ENCODE peak calls at places on chromosome 19, in five cellular contexts. O is transverse colon, D is Peyer's patch, X is heart left ventricle, W is spleen. K is an unnamed sample.

GRCh38 chr19:325937-326565 is 18.5 kb downstream of the MIER2 start:
- DNase-seq in O (no peak), D (no peak), X (no peak), W (no peak), K (no peak)

GRCh38 chr19:18171605-18172327 is 1.8 kb upstream of the IFI30 start:
- DNase-seq in O (no peak), D (no peak), X (no peak), W (no peak), K (no peak)

GRCh38 chr19:55447421-55448174 is 4.5 kb upstream of the SHISA7 start:
- DNase-seq in O (no peak), D (no peak), X (peak; percentile 60), W (no peak), K (no peak)

GRCh38 chr19:30122431-30122830 is 180.4 kb downstream of the URI1 start:
- DNase-seq in O (no peak), D (no peak), X (no peak), W (no peak), K (no peak)

GRCh38 chr19:55015126-55015525 is 22.9 kb downstream of the GP6 start:
- DNase-seq in O (no peak), D (no peak), X (no peak), W (no peak), K (no peak)

GRCh38 chr19:17216058-17216670 is 1.0 kb downstream of the USE1 start:
- DNase-seq in O (no peak), D (no peak), X (no peak), W (peak; percentile 82), K (no peak)

GRCh38 chr19:46614114-46614701 is 10.7 kb downstream of the PTGIR start:
- DNase-seq in O (peak; percentile 88), D (peak; percentile 87), X (peak; percentile 88), W (peak; percentile 93), K (peak; percentile 73)

GRCh38 chr19:56076413-56076998 is 44.6 kb downstream of the ZNF787 start:
- DNase-seq in O (peak; percentile 67), D (no peak), X (no peak), W (peak; percentile 48), K (peak; percentile 37)

GRCh38 chr19:342801-343421 is 1.7 kb downstream of the MIER2 start:
- DNase-seq in O (peak; percentile 59), D (no peak), X (peak; percentile 81), W (peak; percentile 76), K (peak; percentile 32)

GRCh38 chr19:29530549-29531457 is 5.0 kb downstream of the VSTM2B start:
- DNase-seq in O (no peak), D (peak; percentile 27), X (no peak), W (peak; percentile 51), K (no peak)

GRCh38 chr19:30718728-30719127 is 346.5 kb downstream of the ZNF536 start:
- DNase-seq in O (peak; percentile 12), D (no peak), X (no peak), W (no peak), K (no peak)

GRCh38 chr19:6065685-6066365 is 44.5 kb downstream of the RFX2 start:
- DNase-seq in O (peak; percentile 53), D (peak; percentile 89), X (peak; percentile 56), W (no peak), K (no peak)

GRCh38 chr19:15115080-15115479 is 7.9 kb downstream of the SYDE1 start:
- DNase-seq in O (peak; percentile 42), D (no peak), X (peak; percentile 90), W (no peak), K (peak; percentile 54)

GRCh38 chr19:46386151-46386550 is 27.2 kb downstream of the CCDC8 start:
- DNase-seq in O (no peak), D (no peak), X (no peak), W (peak; percentile 40), K (no peak)

GRCh38 chr19:46784262-46785053 is 3.9 kb downstream of the SLC1A5 start:
- DNase-seq in O (peak; percentile 89), D (peak; percentile 80), X (peak; percentile 80), W (peak; percentile 90), K (peak; percentile 27)

GRCh38 chr19:17889609-17890214 is 18.0 kb downstream of the SLC5A5 start:
- DNase-seq in O (no peak), D (no peak), X (no peak), W (no peak), K (no peak)

DNA sequence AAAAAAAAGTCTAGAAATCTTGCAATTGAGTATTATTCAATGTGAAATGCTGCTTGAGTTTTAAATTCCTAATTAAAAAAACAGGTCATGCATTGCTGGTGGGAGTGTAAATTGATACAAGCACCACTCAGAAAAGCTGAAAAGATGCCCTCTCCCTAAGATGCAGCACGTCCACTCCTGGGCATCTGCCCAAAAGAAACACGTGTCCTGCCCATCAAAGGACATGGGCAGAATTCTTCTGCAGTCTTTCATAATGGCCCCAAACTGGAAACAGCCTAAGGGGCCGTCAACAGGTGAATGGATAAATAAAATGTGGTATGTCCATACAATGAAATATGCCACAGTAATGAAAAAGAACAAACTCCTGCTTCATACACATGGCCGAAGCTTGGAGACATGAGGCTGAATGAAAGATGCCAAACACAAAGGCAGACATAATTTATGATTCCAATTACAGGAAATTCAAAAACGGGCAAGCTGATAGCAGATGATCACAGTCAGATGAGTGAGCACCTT is 7.8 kb downstream of the POU2F2 start:
- DNase-seq in O (no peak), D (no peak), X (no peak), W (no peak), K (no peak)
- H3K4me1 ChIP-seq in O (peaks cover 5% of the 10 kb centered on the region), D (peaks cover 32% of the 10 kb centered on the region), X (no peaks in the 10 kb centered on the region), W (peaks cover 87% of the 10 kb centered on the region), K (no peaks in the 10 kb centered on the region)

GRCh38 chr19:10566658-10567410 is 1.0 kb upstream of the KRI1 start:
- DNase-seq in O (peak; percentile 41), D (no peak), X (peak; percentile 50), W (peak; percentile 89), K (no peak)
- TF ChIP-seq POLR2A in O (no peak), D (no peak), X (no peak), W (no peak), K (no peak)

GRCh38 chr19:41321204-41321599 is 11.2 kb downstream of the CCDC97 start:
- DNase-seq in O (no peak), D (no peak), X (no peak), W (no peak), K (no peak)
- H3K4me1 ChIP-seq in O (peaks cover 38% of the 10 kb centered on the region), D (peaks cover 23% of the 10 kb centered on the region), X (peaks cover 54% of the 10 kb centered on the region), W (peaks cover 63% of the 10 kb centered on the region), K (peaks cover 33% of the 10 kb centered on the region)

GRCh38 chr19:11137542-11138384 is 17.8 kb downstream of the SPC24 start:
- DNase-seq in O (peak; percentile 78), D (peak; percentile 71), X (peak; percentile 91), W (peak; percentile 84), K (peak; percentile 60)
- TF ChIP-seq POLR2A in O (no peak), D (no peak), X (no peak), W (no peak), K (no peak)

GRCh38 chr19:40539070-40539469 is 37.6 kb upstream of the SHKBP1 start:
- DNase-seq in O (no peak), D (no peak), X (no peak), W (no peak), K (no peak)

GRCh38 chr19:40533508-40533907 is 43.2 kb upstream of the SHKBP1 start:
- DNase-seq in O (no peak), D (no peak), X (no peak), W (no peak), K (no peak)

GRCh38 chr19:40530091-40530901 is 46.4 kb upstream of the SHKBP1 start:
- DNase-seq in O (no peak), D (no peak), X (no peak), W (no peak), K (no peak)

GRCh38 chr19:40529093-40529954 is 47.3 kb upstream of the SHKBP1 start:
- DNase-seq in O (peak; percentile 88), D (peak; percentile 89), X (peak; percentile 86), W (peak; percentile 97), K (peak; percentile 71)

GRCh38 chr19:40534148-40534547 is 42.5 kb upstream of the SHKBP1 start:
- DNase-seq in O (no peak), D (no peak), X (no peak), W (no peak), K (no peak)
- H3K4me1 ChIP-seq in O (peaks cover 11% of the 10 kb centered on the region), D (no peaks in the 10 kb centered on the region), X (peaks cover 7% of the 10 kb centered on the region), W (peaks cover 11% of the 10 kb centered on the region), K (peaks cover 4% of the 10 kb centered on the region)

GRCh38 chr19:3970313-3970807 is 539 bp downstream of the DAPK3 start:
- DNase-seq in O (no peak), D (no peak), X (peak; percentile 31), W (no peak), K (no peak)

GRCh38 chr19:3970808-3971598 is at the start of gene DAPK3:
- DNase-seq in O (peak; percentile 98), D (peak; percentile 99), X (peak; percentile 98), W (peak; percentile 98), K (peak; percentile 98)

GRCh38 chr19:3966051-3967017 is 4.6 kb downstream of the DAPK3 start:
- DNase-seq in O (peak; percentile 89), D (peak; percentile 94), X (peak; percentile 54), W (no peak), K (no peak)

GRCh38 chr19:3968556-3969434 is 2.1 kb downstream of the DAPK3 start:
- DNase-seq in O (peak; percentile 79), D (peak; percentile 64), X (peak; percentile 94), W (no peak), K (peak; percentile 93)

GRCh38 chr19:3969435-3970312 is 1.2 kb downstream of the DAPK3 start:
- DNase-seq in O (no peak), D (no peak), X (peak; percentile 62), W (no peak), K (peak; percentile 75)
- TF ChIP-seq POLR2A in O (peak; percentile 37), D (no peak), X (peak; percentile 15), W (no peak), K (peak; percentile 85)

GRCh38 chr19:45095496-45096413 is 2.8 kb downstream of the PPP1R37 start:
- DNase-seq in O (no peak), D (no peak), X (no peak), W (no peak), K (no peak)
- H3K4me1 ChIP-seq in O (peaks cover 49% of the 10 kb centered on the region), D (peaks cover 17% of the 10 kb centered on the region), X (peaks cover 36% of the 10 kb centered on the region), W (peaks cover 82% of the 10 kb centered on the region), K (peaks cover 78% of the 10 kb centered on the region)